ENCODE peak calls at places on chromosome 13, in seven cellular contexts. One of them, this sample, is unnamed.

GRCh38 chr13:65638572-65639168 is 1591.5 kb downstream of the PCDH9 start:
- DNase-seq in right lobe of liver: no peak
- DNase-seq in PC-3: peak
- DNase-seq in cardiac fibroblast: peak
- DNase-seq in fibroblast of mammary gland: peak
- DNase-seq in astrocyte of the spinal cord: peak
- DNase-seq in AG09309: peak
- DNase-seq in this sample: peak

GRCh38 chr13:41915096-41915495 is 45.8 kb downstream of the VWA8 start:
- DNase-seq in fibroblast of mammary gland: peak
- DNase-seq in right lobe of liver: no peak
- DNase-seq in PC-3: no peak
- DNase-seq in astrocyte of the spinal cord: no peak
- DNase-seq in AG09309: no peak
- DNase-seq in cardiac fibroblast: no peak
- DNase-seq in this sample: no peak

GRCh38 chr13:30730526-30730925 is 4.8 kb upstream of the ALOX5AP start:
- DNase-seq in cardiac fibroblast: no peak
- DNase-seq in fibroblast of mammary gland: no peak
- DNase-seq in right lobe of liver: no peak
- DNase-seq in astrocyte of the spinal cord: no peak
- DNase-seq in PC-3: no peak
- DNase-seq in AG09309: no peak
- DNase-seq in this sample: no peak

GRCh38 chr13:77860621-77861020 is 58.0 kb downstream of the EDNRB start:
- DNase-seq in astrocyte of the spinal cord: peak
- DNase-seq in AG09309: no peak
- DNase-seq in PC-3: peak
- DNase-seq in right lobe of liver: no peak
- DNase-seq in cardiac fibroblast: peak
- DNase-seq in fibroblast of mammary gland: peak
- DNase-seq in this sample: peak

GRCh38 chr13:25213716-25214115 is 41.6 kb upstream of the AMER2 start:
- DNase-seq in astrocyte of the spinal cord: no peak
- DNase-seq in fibroblast of mammary gland: no peak
- DNase-seq in right lobe of liver: no peak
- DNase-seq in PC-3: peak
- DNase-seq in AG09309: no peak
- DNase-seq in cardiac fibroblast: no peak
- DNase-seq in this sample: no peak

GRCh38 chr13:59906413-59907027 is 257.2 kb downstream of the DIAPH3 start:
- DNase-seq in right lobe of liver: no peak
- DNase-seq in fibroblast of mammary gland: peak
- DNase-seq in AG09309: peak
- DNase-seq in PC-3: peak
- DNase-seq in cardiac fibroblast: peak
- DNase-seq in astrocyte of the spinal cord: peak
- DNase-seq in this sample: peak

GRCh38 chr13:52399708-52400107 is 6.3 kb downstream of the THSD1 start:
- DNase-seq in fibroblast of mammary gland: peak
- DNase-seq in right lobe of liver: no peak
- DNase-seq in AG09309: no peak
- DNase-seq in astrocyte of the spinal cord: no peak
- DNase-seq in cardiac fibroblast: peak
- DNase-seq in PC-3: no peak
- DNase-seq in this sample: peak

GRCh38 chr13:24172071-24172470 is 11.6 kb downstream of the SPATA13 start:
- DNase-seq in right lobe of liver: no peak
- DNase-seq in cardiac fibroblast: no peak
- DNase-seq in astrocyte of the spinal cord: no peak
- DNase-seq in PC-3: no peak
- DNase-seq in fibroblast of mammary gland: peak
- DNase-seq in AG09309: no peak
- DNase-seq in this sample: no peak

GRCh38 chr13:34369925-34370324 is 552.0 kb downstream of the RFC3 start:
- DNase-seq in astrocyte of the spinal cord: no peak
- DNase-seq in fibroblast of mammary gland: no peak
- DNase-seq in cardiac fibroblast: no peak
- DNase-seq in AG09309: no peak
- DNase-seq in PC-3: peak
- DNase-seq in right lobe of liver: no peak
- DNase-seq in this sample: no peak

GRCh38 chr13:73335226-73335625 is 276.4 kb downstream of the KLF5 start:
- DNase-seq in cardiac fibroblast: peak
- DNase-seq in AG09309: peak
- DNase-seq in right lobe of liver: no peak
- DNase-seq in fibroblast of mammary gland: peak
- DNase-seq in PC-3: peak
- DNase-seq in astrocyte of the spinal cord: peak
- DNase-seq in this sample: peak

GRCh38 chr13:99191336-99191899 is 9.2 kb upstream of the UBAC2 start:
- DNase-seq in right lobe of liver: no peak
- DNase-seq in PC-3: no peak
- DNase-seq in AG09309: no peak
- DNase-seq in fibroblast of mammary gland: no peak
- DNase-seq in cardiac fibroblast: no peak
- DNase-seq in astrocyte of the spinal cord: no peak
- DNase-seq in this sample: no peak

GRCh38 chr13:90591927-90592268 is 755.6 kb upstream of the MIR17HG start:
- DNase-seq in AG09309: no peak
- DNase-seq in astrocyte of the spinal cord: no peak
- DNase-seq in right lobe of liver: no peak
- DNase-seq in PC-3: no peak
- DNase-seq in fibroblast of mammary gland: no peak
- DNase-seq in cardiac fibroblast: peak
- DNase-seq in this sample: peak

GRCh38 chr13:107835339-107836018 is 379.9 kb downstream of the LIG4 start:
- DNase-seq in fibroblast of mammary gland: peak
- DNase-seq in astrocyte of the spinal cord: peak
- DNase-seq in PC-3: peak
- DNase-seq in cardiac fibroblast: peak
- DNase-seq in right lobe of liver: no peak
- DNase-seq in AG09309: peak
- DNase-seq in this sample: peak

GRCh38 chr13:75547917-75548316 is 1.7 kb upstream of the UCHL3 start:
- DNase-seq in cardiac fibroblast: no peak
- DNase-seq in AG09309: no peak
- DNase-seq in fibroblast of mammary gland: no peak
- DNase-seq in PC-3: no peak
- DNase-seq in astrocyte of the spinal cord: no peak
- DNase-seq in right lobe of liver: no peak
- DNase-seq in this sample: no peak

GRCh38 chr13:22596157-22596863 is 584.5 kb upstream of the SGCG start:
- DNase-seq in astrocyte of the spinal cord: no peak
- DNase-seq in PC-3: no peak
- DNase-seq in fibroblast of mammary gland: peak
- DNase-seq in AG09309: no peak
- DNase-seq in right lobe of liver: no peak
- DNase-seq in cardiac fibroblast: no peak
- DNase-seq in this sample: no peak

GRCh38 chr13:25847635-25848616 is 203.9 kb downstream of the SHISA2 start:
- DNase-seq in PC-3: no peak
- DNase-seq in astrocyte of the spinal cord: no peak
- DNase-seq in right lobe of liver: no peak
- DNase-seq in cardiac fibroblast: no peak
- DNase-seq in AG09309: no peak
- DNase-seq in fibroblast of mammary gland: no peak
- DNase-seq in this sample: no peak

GRCh38 chr13:50357586-50358118 is 342.4 kb downstream of the KCNRG start:
- DNase-seq in right lobe of liver: no peak
- DNase-seq in fibroblast of mammary gland: peak
- DNase-seq in cardiac fibroblast: peak
- DNase-seq in astrocyte of the spinal cord: peak
- DNase-seq in PC-3: peak
- DNase-seq in AG09309: peak
- DNase-seq in this sample: peak

GRCh38 chr13:112575680-112576079 is 12.3 kb downstream of the TUBGCP3 start:
- DNase-seq in AG09309: no peak
- DNase-seq in right lobe of liver: no peak
- DNase-seq in cardiac fibroblast: no peak
- DNase-seq in astrocyte of the spinal cord: no peak
- DNase-seq in fibroblast of mammary gland: peak
- DNase-seq in PC-3: no peak
- DNase-seq in this sample: peak

GRCh38 chr13:110912651-110913051 is 2.2 kb downstream of the ANKRD10 start:
- DNase-seq in right lobe of liver: no peak
- DNase-seq in astrocyte of the spinal cord: peak
- DNase-seq in AG09309: no peak
- DNase-seq in PC-3: peak
- DNase-seq in cardiac fibroblast: peak
- DNase-seq in fibroblast of mammary gland: peak
- DNase-seq in this sample: peak

GRCh38 chr13:110911880-110912279 is 3.0 kb downstream of the ANKRD10 start:
- DNase-seq in cardiac fibroblast: no peak
- DNase-seq in astrocyte of the spinal cord: no peak
- DNase-seq in fibroblast of mammary gland: no peak
- DNase-seq in PC-3: peak
- DNase-seq in right lobe of liver: no peak
- DNase-seq in AG09309: no peak
- DNase-seq in this sample: no peak

GRCh38 chr13:110914293-110915056 is 394 bp downstream of the ANKRD10 start:
- DNase-seq in AG09309: no peak
- DNase-seq in astrocyte of the spinal cord: peak
- DNase-seq in fibroblast of mammary gland: peak
- DNase-seq in right lobe of liver: peak
- DNase-seq in PC-3: peak
- DNase-seq in cardiac fibroblast: peak
- DNase-seq in this sample: peak

GRCh38 chr13:110913911-110914292 is 967 bp downstream of the ANKRD10 start:
- DNase-seq in fibroblast of mammary gland: no peak
- DNase-seq in AG09309: no peak
- DNase-seq in right lobe of liver: no peak
- DNase-seq in cardiac fibroblast: no peak
- DNase-seq in astrocyte of the spinal cord: no peak
- DNase-seq in PC-3: no peak
- DNase-seq in this sample: no peak

GRCh38 chr13:110913322-110913721 is 1.5 kb downstream of the ANKRD10 start:
- DNase-seq in astrocyte of the spinal cord: no peak
- DNase-seq in PC-3: peak
- DNase-seq in cardiac fibroblast: peak
- DNase-seq in fibroblast of mammary gland: peak
- DNase-seq in right lobe of liver: no peak
- DNase-seq in AG09309: no peak
- DNase-seq in this sample: peak
- H3K4me3 ChIP-seq in astrocyte of the spinal cord: peak
- H3K4me3 ChIP-seq in PC-3: peak
- H3K4me3 ChIP-seq in cardiac fibroblast: peak
- H3K4me3 ChIP-seq in fibroblast of mammary gland: peak
- H3K4me3 ChIP-seq in right lobe of liver: peak
- H3K4me3 ChIP-seq in AG09309: peak
- H3K4me3 ChIP-seq in this sample: peak

GRCh38 chr13:45464687-45465453 is at the start of gene COG3:
- DNase-seq in right lobe of liver: peak
- DNase-seq in astrocyte of the spinal cord: peak
- DNase-seq in PC-3: peak
- DNase-seq in fibroblast of mammary gland: peak
- DNase-seq in AG09309: peak
- DNase-seq in cardiac fibroblast: peak
- DNase-seq in this sample: peak
- TF ChIP-seq CTCF in right lobe of liver: no peak
- TF ChIP-seq CTCF in astrocyte of the spinal cord: no peak
- TF ChIP-seq CTCF in PC-3: peak
- TF ChIP-seq CTCF in fibroblast of mammary gland: peak
- TF ChIP-seq CTCF in AG09309: no peak
- TF ChIP-seq CTCF in cardiac fibroblast: no peak
- TF ChIP-seq CTCF in this sample: no peak

GRCh38 chr13:39450176-39450575 is 152.8 kb downstream of the LHFPL6 start:
- DNase-seq in fibroblast of mammary gland: no peak
- DNase-seq in PC-3: no peak
- DNase-seq in cardiac fibroblast: no peak
- DNase-seq in AG09309: no peak
- DNase-seq in right lobe of liver: no peak
- DNase-seq in astrocyte of the spinal cord: no peak
- DNase-seq in this sample: no peak
- H3K4me3 ChIP-seq in fibroblast of mammary gland: no peak
- H3K4me3 ChIP-seq in PC-3: no peak
- H3K4me3 ChIP-seq in cardiac fibroblast: no peak
- H3K4me3 ChIP-seq in AG09309: no peak
- H3K4me3 ChIP-seq in right lobe of liver: no peak
- H3K4me3 ChIP-seq in astrocyte of the spinal cord: no peak
- H3K4me3 ChIP-seq in this sample: no peak

DNA sequence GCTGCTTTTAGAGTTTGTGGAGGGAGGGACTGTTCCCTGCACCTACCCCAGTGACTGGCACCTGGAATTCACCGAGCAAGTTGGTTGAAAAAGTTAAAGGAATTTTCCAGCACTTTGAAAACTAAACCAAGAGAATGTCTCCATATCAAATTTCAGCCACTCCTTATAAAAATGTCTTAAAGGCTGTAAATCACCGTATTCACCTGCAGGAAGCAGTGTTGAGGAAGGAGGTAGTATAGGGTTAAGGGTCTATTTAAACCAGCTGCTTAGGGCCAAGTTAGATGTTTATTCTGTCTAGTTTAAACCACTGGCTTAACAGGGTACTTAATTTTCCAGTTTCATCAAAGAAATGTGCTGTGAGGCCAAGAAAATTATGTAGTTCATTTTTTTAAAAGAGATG is 3.8 kb upstream of the RAB20 start:
- DNase-seq in cardiac fibroblast: no peak
- DNase-seq in AG09309: no peak
- DNase-seq in right lobe of liver: no peak
- DNase-seq in astrocyte of the spinal cord: no peak
- DNase-seq in fibroblast of mammary gland: no peak
- DNase-seq in PC-3: peak
- DNase-seq in this sample: no peak
- TF ChIP-seq CTCF in cardiac fibroblast: no peak
- TF ChIP-seq CTCF in AG09309: no peak
- TF ChIP-seq CTCF in right lobe of liver: no peak
- TF ChIP-seq CTCF in astrocyte of the spinal cord: no peak
- TF ChIP-seq CTCF in fibroblast of mammary gland: peak
- TF ChIP-seq CTCF in PC-3: peak
- TF ChIP-seq CTCF in this sample: peak